ENCODE peak calls at places on chromosomes 5 and 9, in nine cellular contexts. L, W, Z, I, T, A, R, E and V are unnamed samples.

GRCh38 chr5:142881076-142881466 is 110.9 kb downstream of the ARHGAP26 start:
- DNase-seq in L (peak), W (no peak), Z (peak), I (no peak), T (no peak), A (peak), R (no peak), E (peak), V (no peak)

GRCh38 chr5:123936548-123936947 is 424.6 kb downstream of the CSNK1G3 start:
- DNase-seq in L (no peak), W (no peak), Z (no peak), I (no peak), T (no peak), A (no peak), R (no peak), E (no peak), V (no peak)

GRCh38 chr9:94741856-94742255 is 15.4 kb downstream of the AOPEP start:
- DNase-seq in L (no peak), W (no peak), Z (no peak), I (no peak), T (no peak), A (no peak), R (no peak), E (no peak), V (no peak)

GRCh38 chr5:170633235-170634041 is 129.6 kb downstream of the KCNIP1 start:
- DNase-seq in L (peak), W (peak), Z (peak), I (peak), T (no peak), A (no peak), R (peak), E (peak), V (peak)

GRCh38 chr5:148524721-148525120 is 129.6 kb downstream of the HTR4 start:
- DNase-seq in L (no peak), W (no peak), Z (no peak), I (no peak), T (no peak), A (no peak), R (no peak), E (no peak), V (no peak)

GRCh38 chr9:124964604-124965003 is 23.7 kb upstream of the GOLGA1 start:
- DNase-seq in L (no peak), W (no peak), Z (no peak), I (no peak), T (no peak), A (no peak), R (no peak), E (no peak), V (no peak)

GRCh38 chr5:176410486-176411180 is 5.7 kb downstream of the CLTB start:
- DNase-seq in L (peak), W (no peak), Z (no peak), I (no peak), T (no peak), A (no peak), R (peak), E (no peak), V (no peak)

GRCh38 chr5:132300572-132301340 is 6.6 kb downstream of the SLC22A4 start:
- DNase-seq in L (no peak), W (no peak), Z (no peak), I (no peak), T (no peak), A (no peak), R (no peak), E (no peak), V (no peak)

GRCh38 chr9:134163374-134164196 is 779 bp downstream of the RNU6ATAC start:
- DNase-seq in L (peak), W (peak), Z (peak), I (peak), T (peak), A (peak), R (peak), E (peak), V (peak)

GRCh38 chr5:153672347-153673090 is 182.0 kb downstream of the GRIA1 start:
- DNase-seq in L (no peak), W (no peak), Z (no peak), I (no peak), T (no peak), A (no peak), R (no peak), E (peak), V (no peak)

GRCh38 chr9:129472651-129473102 is 148.2 kb downstream of the C9orf50 start:
- DNase-seq in L (no peak), W (no peak), Z (no peak), I (no peak), T (no peak), A (no peak), R (no peak), E (no peak), V (no peak)

GRCh38 chr9:131738838-131739191 is 1.1 kb downstream of the RAPGEF1 start:
- DNase-seq in L (no peak), W (no peak), Z (no peak), I (no peak), T (no peak), A (no peak), R (peak), E (no peak), V (no peak)

GRCh38 chr5:180072556-180072955 is 997 bp upstream of the RNF130 start:
- DNase-seq in L (no peak), W (peak), Z (no peak), I (no peak), T (no peak), A (no peak), R (no peak), E (no peak), V (no peak)
- TF ChIP-seq CTCF in L (no peak), W (no peak), Z (no peak), I (no peak), T (no peak), A (no peak), R (no peak), E (no peak), V (no peak)

GRCh38 chr9:90508940-90509339 is 133.7 kb downstream of the DIRAS2 start:
- DNase-seq in L (no peak), W (no peak), Z (no peak), I (no peak), T (no peak), A (no peak), R (no peak), E (no peak), V (no peak)
- TF ChIP-seq CTCF in L (no peak), W (no peak), Z (no peak), I (no peak), T (no peak), A (no peak), R (no peak), E (no peak), V (no peak)

GRCh38 chr5:119250946-119251901 is 104.6 kb upstream of the TNFAIP8 start:
- DNase-seq in L (peak), W (no peak), Z (no peak), I (no peak), T (no peak), A (no peak), R (no peak), E (peak), V (no peak)

GRCh38 chr5:119257613-119258012 is 98.2 kb upstream of the TNFAIP8 start:
- DNase-seq in L (no peak), W (no peak), Z (no peak), I (no peak), T (no peak), A (no peak), R (no peak), E (no peak), V (no peak)

GRCh38 chr5:119255571-119256356 is 100.1 kb upstream of the TNFAIP8 start:
- DNase-seq in L (peak), W (no peak), Z (no peak), I (no peak), T (no peak), A (peak), R (peak), E (no peak), V (no peak)
- TF ChIP-seq CTCF in L (peak), W (no peak), Z (no peak), I (no peak), T (no peak), A (peak), R (peak), E (no peak), V (no peak)

GRCh38 chr9:385818-386398 is 171.2 kb downstream of the DOCK8 start:
- DNase-seq in L (peak), W (peak), Z (peak), I (peak), T (no peak), A (no peak), R (peak), E (peak), V (peak)
- TF ChIP-seq CTCF in L (peak), W (peak), Z (peak), I (peak), T (no peak), A (peak), R (peak), E (peak), V (peak)

DNA sequence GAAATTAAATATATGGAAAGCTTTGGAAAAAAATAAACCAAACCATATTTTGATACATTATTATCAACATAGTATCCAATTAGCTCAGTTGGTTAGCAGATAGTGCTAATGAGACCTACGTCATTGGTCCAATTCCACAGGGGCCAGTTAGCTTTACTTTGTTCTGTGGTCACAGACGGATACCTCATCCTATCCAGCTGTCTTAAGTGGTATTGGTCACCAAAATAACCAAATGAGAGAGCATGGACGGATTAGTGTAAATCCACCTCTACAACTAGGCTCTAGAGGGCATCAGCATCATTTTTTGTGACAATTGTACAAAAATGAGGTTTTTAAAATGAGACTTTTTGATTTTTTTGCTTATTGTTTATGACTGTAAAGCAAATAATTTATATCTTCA is 364.2 kb downstream of the KIAA0825 start:
- DNase-seq in L (no peak), W (no peak), Z (no peak), I (no peak), T (no peak), A (no peak), R (no peak), E (peak), V (no peak)
- TF ChIP-seq CTCF in L (no peak), W (no peak), Z (no peak), I (no peak), T (no peak), A (no peak), R (no peak), E (no peak), V (no peak)